ENCODE peak calls at places on chromosomes 7 and 10, in six cellular contexts. I is type B pancreatic cell, U is Kasumi-1, L is GM13976, A is WTC11, D is COLO829. N is an unnamed sample.

GRCh38 chr7:11221931-11222330 is 248.3 kb downstream of the PHF14 start:
- DNase-seq in L (no peak), D (no peak), U (no peak), A (no peak), I (no peak), N (no peak)

GRCh38 chr10:123972481-123973401 is 81.1 kb upstream of the CPXM2 start:
- DNase-seq in D (no peak), A (peak), U (no peak), L (no peak), I (no peak), N (no peak)

GRCh38 chr10:48285710-48286109 is 11.2 kb upstream of the FRMPD2 start:
- DNase-seq in U (no peak), D (no peak), I (no peak), A (no peak), L (peak), N (peak)

GRCh38 chr7:30069096-30069867 is 41.1 kb downstream of the PLEKHA8 start:
- DNase-seq in L (no peak), A (no peak), D (no peak), I (no peak), U (no peak), N (no peak)

GRCh38 chr10:70512149-70512611 is 33.6 kb downstream of the PALD1 start:
- DNase-seq in A (no peak), D (no peak), I (no peak), U (no peak), L (no peak), N (no peak)

GRCh38 chr7:45255187-45255586 is 97.6 kb downstream of the RAMP3 start:
- DNase-seq in U (no peak), L (no peak), D (no peak), I (no peak), A (no peak), N (no peak)

GRCh38 chr10:79260803-79261740 is 86.2 kb upstream of the PPIF start:
- DNase-seq in A (peak), U (no peak), I (no peak), D (no peak), L (no peak), N (no peak)

GRCh38 chr7:38600746-38601145 is 30.4 kb downstream of the AMPH start:
- DNase-seq in A (no peak), U (no peak), I (no peak), L (no peak), D (no peak), N (no peak)

GRCh38 chr10:50740351-50740688 is 584 bp downstream of the ASAH2B start:
- DNase-seq in A (no peak), I (no peak), D (peak), L (no peak), U (no peak), N (no peak)

GRCh38 chr7:8418627-8419245 is 14.7 kb upstream of the NXPH1 start:
- DNase-seq in D (peak), I (no peak), A (peak), L (peak), U (peak), N (no peak)

GRCh38 chr10:69800109-69800508 is 1.6 kb upstream of the COL13A1 start:
- DNase-seq in D (peak), A (peak), I (no peak), L (peak), U (peak), N (no peak)

GRCh38 chr10:76717141-76717540 is 920.5 kb downstream of the KCNMA1 start:
- DNase-seq in D (no peak), A (no peak), L (no peak), I (no peak), U (no peak), N (no peak)

GRCh38 chr7:152709307-152710133 is 33.6 kb upstream of the XRCC2 start:
- DNase-seq in U (no peak), I (no peak), D (peak), L (no peak), A (no peak), N (no peak)

GRCh38 chr7:51366930-51367613 is 50.5 kb upstream of the COBL start:
- DNase-seq in U (peak), D (peak), A (peak), I (no peak), L (peak), N (peak)

GRCh38 chr10:6416892-6417512 is 163.1 kb downstream of the PRKCQ start:
- DNase-seq in U (peak), I (no peak), L (peak), D (peak), A (no peak), N (peak)

GRCh38 chr10:91296471-91296870 is 76.0 kb downstream of the PCGF5 start:
- DNase-seq in I (no peak), A (no peak), U (no peak), L (peak), D (no peak), N (no peak)

GRCh38 chr7:151506901-151507382 is 12.8 kb downstream of the RHEB start:
- DNase-seq in D (no peak), U (peak), I (no peak), A (no peak), L (no peak), N (no peak)

GRCh38 chr10:110221721-110222261 is 14.4 kb downstream of the MXI1 start:
- DNase-seq in D (no peak), U (peak), A (peak), L (peak), I (no peak), N (peak)

GRCh38 chr7:11078242-11078834 is 104.7 kb downstream of the PHF14 start:
- DNase-seq in U (no peak), D (no peak), I (no peak), A (no peak), L (peak), N (peak)

GRCh38 chr10:75083972-75084833 is 27.3 kb upstream of the SAMD8 start:
- DNase-seq in A (no peak), L (no peak), U (no peak), D (no peak), I (no peak), N (no peak)

GRCh38 chr7:34067406-34067805 is 162.1 kb downstream of the BMPER start:
- DNase-seq in L (no peak), U (no peak), A (no peak), D (no peak), I (no peak), N (no peak)

GRCh38 chr7:66626236-66626957 is 2.3 kb upstream of the KCTD7 start:
- DNase-seq in U (no peak), I (no peak), A (no peak), L (no peak), D (no peak), N (no peak)

GRCh38 chr10:30775779-30776591 is 146.4 kb upstream of the LYZL2 start:
- DNase-seq in I (no peak), A (no peak), D (no peak), U (no peak), L (no peak), N (no peak)

GRCh38 chr7:21428642-21428941 is 709 bp downstream of the SP4 start:
- DNase-seq in L (no peak), I (no peak), D (no peak), A (no peak), U (no peak), N (no peak)

GRCh38 chr10:61335359-61335758 is 117.8 kb downstream of the TMEM26 start:
- DNase-seq in L (no peak), U (no peak), I (no peak), A (no peak), D (no peak), N (no peak)

GRCh38 chr10:88184543-88185297 is 321.3 kb downstream of the PTEN start:
- DNase-seq in D (no peak), L (no peak), A (no peak), I (no peak), U (no peak), N (no peak)

GRCh38 chr10:71419750-71420149 is 23.0 kb downstream of the CDH23 start:
- DNase-seq in L (no peak), U (no peak), I (peak), A (no peak), D (no peak), N (no peak)

GRCh38 chr10:23918839-23919238 is 290.1 kb upstream of the KIAA1217 start:
- DNase-seq in D (no peak), U (peak), L (no peak), A (no peak), I (no peak), N (no peak)

GRCh38 chr10:97267671-97268070 is 24.8 kb downstream of the ARHGAP19 start:
- DNase-seq in A (peak), I (no peak), L (no peak), D (no peak), U (no peak), N (no peak)